ENCODE peak calls at places on chromosomes 4 and X, in four cellular contexts. One of them, this sample, is unnamed.

GRCh38 chrX:20372533-20372932 is 105.8 kb upstream of the RPS6KA3 start:
- DNase-seq in K562: no peak
- DNase-seq in HepG2: no peak
- DNase-seq in WTC11: no peak
- DNase-seq in this sample: no peak

GRCh38 chrX:86714441-86714840 is 566.2 kb downstream of the DACH2 start:
- DNase-seq in K562: no peak
- DNase-seq in HepG2: no peak
- DNase-seq in WTC11: no peak
- DNase-seq in this sample: no peak

GRCh38 chrX:13764765-13765164 is 30.2 kb downstream of the OFD1 start:
- DNase-seq in K562: no peak
- DNase-seq in HepG2: peak; percentile 1
- DNase-seq in WTC11: peak; percentile 51
- DNase-seq in this sample: no peak

GRCh38 chrX:7448123-7448522 is 300.2 kb upstream of the PUDP start:
- DNase-seq in K562: no peak
- DNase-seq in HepG2: no peak
- DNase-seq in WTC11: no peak
- DNase-seq in this sample: no peak

GRCh38 chr4:15947684-15948083 is 9.1 kb upstream of the FGFBP1 start:
- DNase-seq in K562: no peak
- DNase-seq in HepG2: no peak
- DNase-seq in WTC11: no peak
- DNase-seq in this sample: no peak

GRCh38 chrX:30935985-30936384 is 46.9 kb upstream of the TAB3 start:
- DNase-seq in K562: peak; percentile 14
- DNase-seq in HepG2: peak; percentile 45
- DNase-seq in WTC11: peak; percentile 20
- DNase-seq in this sample: no peak

GRCh38 chrX:150581093-150581775 is 12.8 kb downstream of the MTM1 start:
- DNase-seq in K562: no peak
- DNase-seq in HepG2: peak; percentile 64
- DNase-seq in WTC11: no peak
- DNase-seq in this sample: no peak

GRCh38 chrX:132776486-132777210 is 181.8 kb downstream of the HS6ST2 start:
- DNase-seq in K562: no peak
- DNase-seq in HepG2: no peak
- DNase-seq in WTC11: no peak
- DNase-seq in this sample: no peak

GRCh38 chr4:151226004-151226932 is 50.7 kb upstream of the PRSS48 start:
- DNase-seq in K562: no peak
- DNase-seq in HepG2: no peak
- DNase-seq in WTC11: no peak
- DNase-seq in this sample: no peak

GRCh38 chr4:68346461-68346860 is 3.4 kb downstream of the YTHDC1 start:
- DNase-seq in K562: no peak
- DNase-seq in HepG2: peak; percentile 49
- DNase-seq in WTC11: no peak
- DNase-seq in this sample: no peak

GRCh38 chr4:151031831-151032605 is 16.9 kb upstream of the LRBA start:
- DNase-seq in K562: peak; percentile 29
- DNase-seq in HepG2: no peak
- DNase-seq in WTC11: no peak
- DNase-seq in this sample: peak; percentile 54

GRCh38 chrX:123330229-123330942 is 146.3 kb downstream of the GRIA3 start:
- DNase-seq in K562: no peak
- DNase-seq in HepG2: no peak
- DNase-seq in WTC11: no peak
- DNase-seq in this sample: no peak

GRCh38 chr4:1802151-1802715 is 9.1 kb downstream of the FGFR3 start:
- DNase-seq in K562: peak; percentile 67
- DNase-seq in HepG2: peak; percentile 93
- DNase-seq in WTC11: no peak
- DNase-seq in this sample: no peak

GRCh38 chr4:146260521-146260920 is 46.2 kb downstream of the REELD1 start:
- DNase-seq in K562: no peak
- DNase-seq in HepG2: no peak
- DNase-seq in WTC11: no peak
- DNase-seq in this sample: no peak

GRCh38 chr4:174522183-174523002 is at the start of gene HPGD:
- DNase-seq in K562: peak; percentile 25
- DNase-seq in HepG2: no peak
- DNase-seq in WTC11: peak; percentile 62
- DNase-seq in this sample: no peak

GRCh38 chrX:65581661-65582339 is 47.2 kb upstream of the LAS1L start:
- DNase-seq in K562: peak; percentile 60
- DNase-seq in HepG2: peak; percentile 26
- DNase-seq in WTC11: peak; percentile 45
- DNase-seq in this sample: no peak

GRCh38 chr4:17721496-17722360 is 59.7 kb downstream of the FAM184B start:
- DNase-seq in K562: no peak
- DNase-seq in HepG2: no peak
- DNase-seq in WTC11: no peak
- DNase-seq in this sample: no peak

GRCh38 chrX:130028196-130028595 is 45.8 kb downstream of the BCORL1 start:
- DNase-seq in K562: peak; percentile 59
- DNase-seq in HepG2: no peak
- DNase-seq in WTC11: peak; percentile 53
- DNase-seq in this sample: no peak

GRCh38 chr4:110106946-110107325 is 91.5 kb downstream of the ELOVL6 start:
- DNase-seq in K562: no peak
- DNase-seq in HepG2: peak; percentile 60
- DNase-seq in WTC11: no peak
- DNase-seq in this sample: no peak

GRCh38 chr4:110108960-110109359 is 89.5 kb downstream of the ELOVL6 start:
- DNase-seq in K562: no peak
- DNase-seq in HepG2: no peak
- DNase-seq in WTC11: no peak
- DNase-seq in this sample: no peak

GRCh38 chr4:110108470-110108869 is 89.9 kb downstream of the ELOVL6 start:
- DNase-seq in K562: no peak
- DNase-seq in HepG2: no peak
- DNase-seq in WTC11: no peak
- DNase-seq in this sample: peak; percentile 65

GRCh38 chr4:110107868-110108267 is 90.5 kb downstream of the ELOVL6 start:
- DNase-seq in K562: no peak
- DNase-seq in HepG2: no peak
- DNase-seq in WTC11: no peak
- DNase-seq in this sample: no peak

GRCh38 chr4:110104661-110105060 is 93.8 kb downstream of the ELOVL6 start:
- DNase-seq in K562: no peak
- DNase-seq in HepG2: no peak
- DNase-seq in WTC11: no peak
- DNase-seq in this sample: no peak
- TF ChIP-seq USF2 in K562: no peak
- TF ChIP-seq USF2 in HepG2: no peak
- TF ChIP-seq USF2 in WTC11: no peak
- TF ChIP-seq USF2 in this sample: no peak

DNA sequence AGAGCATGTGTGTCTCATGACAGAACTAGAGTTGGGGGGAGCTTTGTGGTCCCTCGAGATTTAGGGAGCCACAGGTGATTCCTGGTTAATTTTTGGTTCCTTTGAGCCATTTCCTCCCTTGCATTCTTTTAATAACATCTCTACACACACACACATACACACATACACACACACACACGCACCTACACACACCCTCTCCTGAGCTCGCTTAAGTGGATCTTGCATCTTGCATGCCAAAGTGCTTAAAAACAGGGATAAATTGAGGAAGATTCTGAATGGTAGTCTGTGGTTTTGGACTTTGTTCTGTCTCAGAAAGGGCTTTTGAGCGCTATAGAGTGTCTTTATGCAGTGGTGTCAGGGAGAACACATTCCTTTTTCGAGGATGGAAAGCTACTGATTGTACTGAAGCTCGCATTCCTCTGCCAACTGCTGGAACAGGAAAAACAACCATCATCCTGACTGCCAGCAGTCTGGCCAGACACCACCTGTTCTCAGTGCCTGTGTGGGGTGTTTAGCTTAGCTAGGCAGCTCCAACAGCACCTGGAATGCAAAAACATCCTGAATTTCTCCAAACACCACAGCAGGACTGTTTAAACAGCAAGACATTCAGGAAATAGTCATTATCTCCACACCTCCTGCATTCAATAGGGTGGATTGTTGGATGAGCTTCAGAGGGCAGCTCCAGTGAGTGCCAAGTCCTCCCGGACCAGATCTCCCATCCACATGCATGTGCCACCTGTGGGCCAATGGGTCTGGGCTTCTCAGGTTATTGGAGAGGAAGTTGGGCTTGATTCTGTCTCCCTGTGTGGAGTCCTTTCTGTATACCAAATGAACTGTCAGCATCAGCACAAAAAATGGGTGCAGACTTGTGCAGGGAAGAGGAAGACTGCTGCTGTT is 21.9 kb upstream of the IGFBP7 start:
- DNase-seq in K562: no peak
- DNase-seq in HepG2: peak; percentile 18
- DNase-seq in WTC11: peak; percentile 24
- DNase-seq in this sample: no peak
- TF ChIP-seq CREM in K562: no peak
- TF ChIP-seq CREM in HepG2: no peak
- TF ChIP-seq CREM in WTC11: no peak
- TF ChIP-seq CREM in this sample: no peak

DNA sequence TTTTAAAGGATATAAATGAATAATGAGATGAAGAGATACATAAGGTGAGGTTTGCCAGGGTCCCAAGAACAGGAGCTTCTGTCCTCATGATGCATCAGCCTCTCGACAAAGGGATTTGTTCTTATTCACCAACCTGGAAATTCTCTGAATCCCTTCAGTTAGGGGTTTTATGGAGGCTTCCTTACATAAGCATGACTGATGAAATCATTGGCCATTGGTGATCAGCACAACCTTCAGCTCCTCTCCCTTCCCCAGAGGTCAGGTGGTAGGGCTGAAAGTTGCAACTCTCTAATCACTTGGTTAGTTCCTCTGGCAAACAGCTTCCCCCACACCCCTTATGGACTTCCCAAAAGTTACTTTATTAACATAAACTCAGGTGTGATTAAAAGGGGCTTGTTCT is 222.0 kb downstream of the SPRY1 start:
- DNase-seq in K562: no peak
- DNase-seq in HepG2: no peak
- DNase-seq in WTC11: no peak
- DNase-seq in this sample: no peak
- TF ChIP-seq USF2 in K562: no peak
- TF ChIP-seq USF2 in HepG2: no peak
- TF ChIP-seq USF2 in WTC11: no peak
- TF ChIP-seq USF2 in this sample: no peak

GRCh38 chr4:126735294-126736132 is 897.2 kb upstream of the INTU start:
- DNase-seq in K562: peak; percentile 85
- DNase-seq in HepG2: no peak
- DNase-seq in WTC11: no peak
- DNase-seq in this sample: no peak
- TF ChIP-seq CREM in K562: peak; percentile 49
- TF ChIP-seq CREM in HepG2: no peak
- TF ChIP-seq CREM in WTC11: no peak
- TF ChIP-seq CREM in this sample: no peak